ENCODE peak calls at places on chromosome 17, in five cellular contexts. W is AG09309, J is BE2C, L is right atrium auricular region, E is dorsolateral prefrontal cortex. T is an unnamed sample.
A peak's percentile ranks its signal among the peaks of the same experiment; 100 is the strongest.

GRCh38 chr17:45783593-45784292 is 377 bp upstream of the CRHR1 start:
- DNase-seq in W (no peak), J (peak; percentile 32), L (no peak), E (no peak), T (peak; percentile 41)

GRCh38 chr17:282000-282911 is 70.4 kb downstream of the RPH3AL start:
- DNase-seq in W (no peak), J (no peak), L (no peak), E (peak; percentile 24), T (no peak)

GRCh38 chr17:46983782-46984181 is 4.7 kb upstream of the RPRML start:
- DNase-seq in W (no peak), J (no peak), L (no peak), E (no peak), T (no peak)

GRCh38 chr17:65345261-65346060 is 208.3 kb downstream of the RGS9 start:
- DNase-seq in W (peak; percentile 4), J (no peak), L (no peak), E (no peak), T (peak; percentile 42)

GRCh38 chr17:2388705-2389099 is 12.2 kb downstream of the MNT start:
- DNase-seq in W (no peak), J (peak; percentile 32), L (no peak), E (no peak), T (no peak)

GRCh38 chr17:79515646-79516604 is 94.9 kb downstream of the RBFOX3 start:
- DNase-seq in W (no peak), J (no peak), L (no peak), E (no peak), T (no peak)

GRCh38 chr17:6071528-6072065 is 1.4 kb downstream of the WSCD1 start:
- DNase-seq in W (no peak), J (no peak), L (no peak), E (no peak), T (no peak)

GRCh38 chr17:35729405-35729833 is 2.0 kb upstream of the RASL10B start:
- DNase-seq in W (no peak), J (no peak), L (no peak), E (no peak), T (no peak)

GRCh38 chr17:40176409-40177110 is 710 bp upstream of the RAPGEFL1 start:
- DNase-seq in W (no peak), J (no peak), L (no peak), E (no peak), T (no peak)
- H3K4me3 ChIP-seq in W (no peak overlapping the region), J (no peak overlapping the region), L (peak overlapping the region; percentile 61), E (peak overlapping the region; percentile 67), T (no peak overlapping the region)

DNA sequence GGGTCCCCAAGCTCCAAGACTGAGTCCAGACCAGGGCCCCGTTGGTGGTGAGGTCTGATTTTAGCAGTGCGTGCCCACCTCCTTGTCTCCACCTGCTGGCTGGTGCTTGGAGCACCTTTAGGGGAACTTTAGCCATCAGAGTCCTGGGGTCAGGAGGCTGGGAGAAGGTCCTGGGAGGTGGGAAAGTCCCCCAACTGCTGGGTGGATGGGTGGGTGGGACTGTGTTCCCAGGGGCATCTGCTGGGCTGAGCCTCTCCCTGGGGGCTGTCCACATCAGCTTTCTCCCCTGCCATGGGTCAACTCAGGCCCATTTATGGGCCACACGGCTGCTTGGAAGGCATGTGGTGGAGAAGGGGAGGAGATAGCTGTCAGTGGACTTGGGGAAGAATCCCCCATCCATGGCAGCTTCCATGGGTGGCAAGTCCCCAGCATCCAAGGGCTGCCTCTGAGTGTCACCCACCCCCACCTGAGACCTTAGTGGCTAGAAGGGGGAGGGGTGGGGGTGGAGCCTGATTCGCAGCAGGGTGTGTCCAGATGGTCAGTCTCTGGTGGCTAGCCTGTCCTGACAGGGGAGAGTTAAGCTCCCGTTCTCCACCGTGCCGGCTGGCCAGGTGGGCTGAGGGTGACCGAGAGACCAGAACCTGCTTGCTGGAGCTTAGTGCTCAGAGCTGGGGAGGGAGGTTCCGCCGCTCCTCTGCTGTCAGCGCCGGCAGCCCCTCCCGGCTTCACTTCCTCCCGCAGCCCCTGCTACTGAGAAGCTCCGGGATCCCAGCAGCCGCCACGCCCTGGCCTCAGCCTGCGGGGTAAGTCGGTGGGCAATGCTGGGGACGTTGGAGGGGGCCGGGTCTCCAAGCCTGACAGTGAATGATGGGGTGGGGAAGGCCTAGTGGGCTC is at the start of gene TRPV2:
- DNase-seq in W (no peak), J (no peak), L (no peak), E (no peak), T (no peak)
- TF ChIP-seq CTCF in W (peak; percentile 13), J (peak; percentile 32), L (peak; percentile 16), E (no peak), T (no peak)

DNA sequence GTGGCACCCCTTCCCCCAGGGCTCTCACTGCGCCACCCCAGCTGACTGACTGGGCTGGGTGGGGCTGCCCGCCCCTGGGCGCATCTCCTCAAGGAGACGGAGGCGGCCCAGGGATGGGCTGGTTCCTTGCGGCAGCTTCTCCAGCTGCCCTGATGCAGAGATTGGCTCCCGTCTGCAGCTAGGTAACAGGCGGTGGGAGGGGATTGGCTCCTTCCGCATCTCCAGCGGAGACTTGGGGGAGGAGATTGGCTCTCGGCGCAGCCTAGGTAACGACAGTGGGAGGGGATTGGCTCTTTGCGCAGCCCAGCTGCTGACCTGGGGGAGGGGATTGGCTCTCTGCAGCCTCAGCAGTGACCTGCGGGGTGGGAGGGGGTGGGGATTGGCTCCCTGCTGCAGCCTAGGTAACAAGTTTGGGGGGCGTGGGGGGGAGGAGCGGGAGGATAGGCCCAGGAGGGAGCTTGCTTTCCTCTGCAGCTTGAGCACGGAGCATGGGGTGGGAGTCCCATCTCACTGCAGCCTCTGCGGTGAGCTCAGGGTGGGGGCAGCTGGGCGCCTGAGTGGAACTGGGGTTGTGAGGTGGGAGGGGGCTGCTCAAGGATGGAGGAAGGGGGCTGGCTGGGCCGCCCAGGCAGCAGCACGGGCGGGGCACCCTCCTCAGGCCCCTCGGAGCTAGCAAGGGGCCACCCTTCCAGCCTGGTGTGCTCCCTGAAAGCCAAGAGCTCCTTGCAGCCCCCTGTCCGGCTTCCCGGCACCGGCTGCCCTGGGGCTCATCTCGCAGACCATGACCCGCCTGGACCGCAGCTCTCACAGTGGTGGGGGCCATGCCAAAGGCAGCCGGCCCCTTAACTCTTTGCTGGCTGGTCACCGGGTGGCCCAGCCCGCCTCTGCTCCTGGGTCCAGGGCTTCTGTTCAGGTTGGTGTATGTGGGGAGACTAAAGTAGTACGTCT is 6.4 kb downstream of the NFE2L1 start:
- DNase-seq in W (no peak), J (peak; percentile 96), L (no peak), E (peak; percentile 87), T (peak; percentile 90)
- H3K4me3 ChIP-seq in W (peak overlapping the region; percentile 38), J (peak overlapping the region; percentile 50), L (peak overlapping the region; percentile 82), E (peak overlapping the region; percentile 83), T (peak overlapping the region; percentile 25)

GRCh38 chr17:75778861-75779249 is 5.8 kb upstream of the UNK start:
- DNase-seq in W (no peak), J (no peak), L (no peak), E (no peak), T (no peak)
- TF ChIP-seq CTCF in W (peak; percentile 55), J (peak; percentile 59), L (no peak), E (peak; percentile 28), T (peak; percentile 54)

GRCh38 chr17:29914819-29915537 is 15.1 kb downstream of the SSH2 start:
- DNase-seq in W (no peak), J (no peak), L (no peak), E (no peak), T (no peak)

GRCh38 chr17:29918016-29918415 is 12.0 kb downstream of the SSH2 start:
- DNase-seq in W (no peak), J (no peak), L (no peak), E (no peak), T (no peak)

GRCh38 chr17:29918922-29919856 is 10.8 kb downstream of the SSH2 start:
- DNase-seq in W (no peak), J (no peak), L (no peak), E (no peak), T (no peak)
- H3K4me3 ChIP-seq in W (no peak overlapping the region), J (no peak overlapping the region), L (no peak overlapping the region), E (no peak overlapping the region), T (no peak overlapping the region)

GRCh38 chr17:55168970-55169687 is 95.6 kb upstream of the HLF start:
- DNase-seq in W (no peak), J (no peak), L (no peak), E (no peak), T (no peak)
- TF ChIP-seq CTCF in W (no peak), J (no peak), L (no peak), E (no peak), T (no peak)

DNA sequence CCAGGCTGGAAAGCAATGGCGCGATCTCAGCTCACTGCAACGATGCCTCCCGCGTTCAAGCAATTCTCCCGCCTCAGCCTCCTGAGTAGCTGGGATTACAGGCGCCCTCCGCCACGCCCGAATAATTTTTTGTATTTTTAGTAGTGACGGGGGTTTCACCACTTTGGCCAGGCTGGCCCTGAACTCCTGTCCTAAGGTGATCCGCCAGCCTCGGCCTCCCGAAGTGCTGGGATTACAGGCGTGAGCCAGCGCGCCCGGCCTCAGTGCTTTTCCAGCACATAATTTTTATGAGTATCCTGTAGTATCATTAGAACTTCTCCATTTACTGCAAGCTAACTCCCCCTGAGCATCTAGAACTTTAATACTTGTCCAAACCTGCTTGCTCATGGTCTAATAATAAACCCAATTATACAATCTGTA is 1.8 kb downstream of the UBE2G1 start:
- DNase-seq in W (no peak), J (no peak), L (no peak), E (no peak), T (no peak)
- H3K4me3 ChIP-seq in W (peak overlapping the region; percentile 54), J (peak overlapping the region; percentile 68), L (peak overlapping the region; percentile 100), E (peak overlapping the region; percentile 100), T (peak overlapping the region; percentile 75)

GRCh38 chr17:40886090-40886489 is 1.0 kb upstream of the KRT20 start:
- DNase-seq in W (peak; percentile 40), J (no peak), L (no peak), E (no peak), T (peak; percentile 4)

GRCh38 chr17:40883031-40883430 is 2.0 kb downstream of the KRT20 start:
- DNase-seq in W (no peak), J (no peak), L (no peak), E (no peak), T (no peak)

GRCh38 chr17:40883960-40884359 is 1.1 kb downstream of the KRT20 start:
- DNase-seq in W (no peak), J (no peak), L (no peak), E (no peak), T (no peak)

GRCh38 chr17:40888321-40888720 is 3.3 kb upstream of the KRT20 start:
- DNase-seq in W (no peak), J (no peak), L (no peak), E (no peak), T (no peak)

DNA sequence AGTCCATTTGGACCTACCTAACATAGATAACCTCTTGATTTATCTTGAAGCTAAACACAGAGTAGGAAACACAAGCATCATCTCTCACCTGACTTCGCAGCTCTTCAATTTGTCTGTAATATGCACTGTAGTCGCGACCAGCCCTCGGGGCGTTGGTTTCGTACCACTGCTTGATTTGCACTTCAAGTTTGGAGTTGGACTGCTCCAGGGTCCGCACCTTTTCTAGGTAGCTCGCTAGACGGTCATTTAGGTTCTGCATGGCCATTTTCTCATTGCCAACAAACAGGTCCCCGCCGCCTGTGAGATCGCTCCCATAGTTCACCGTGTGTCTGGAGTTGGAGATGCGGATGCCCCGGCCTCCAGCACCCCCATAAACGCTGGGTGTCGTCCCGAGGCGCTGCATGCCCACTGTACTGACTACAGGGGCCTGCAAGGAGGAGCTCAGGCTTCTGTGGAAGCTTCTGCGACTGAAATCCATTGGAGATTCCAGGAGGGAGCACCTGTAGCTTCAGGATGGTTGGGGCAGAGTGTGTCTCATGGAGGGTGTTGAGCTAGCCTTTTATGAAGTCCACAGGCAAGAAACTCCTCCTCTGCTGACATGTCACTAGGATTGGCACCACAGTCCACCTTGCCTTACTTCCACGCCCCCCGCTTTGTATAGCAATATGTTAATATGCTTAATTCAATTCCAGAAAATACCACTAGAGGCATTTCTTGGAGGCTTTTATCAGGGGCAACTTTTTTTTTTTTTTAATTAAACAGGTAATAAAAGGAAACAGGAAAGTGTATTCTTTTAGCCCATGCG is at the start of gene KRT20:
- DNase-seq in W (no peak), J (no peak), L (no peak), E (no peak), T (no peak)
- TF ChIP-seq CTCF in W (peak; percentile 8), J (peak; percentile 13), L (no peak), E (no peak), T (peak; percentile 3)

T was measured in cardiac muscle cell.